ENCODE peak calls at places on chromosomes 1 and 21, in ten cellular contexts. W is body of pancreas, J is HCT116, D is testis, X is uterus, A is tibial nerve, E is heart left ventricle, M is suprapubic skin, O is A549, C is ovary. Q is an unnamed sample.

GRCh38 chr1:51945591-51945990 is 44.9 kb downstream of the RAB3B start:
- DNase-seq in W (no peak), J (no peak), D (no peak), X (no peak), A (no peak), E (no peak), M (no peak), O (no peak), C (no peak), Q (no peak)

GRCh38 chr1:5836776-5837440 is 155.3 kb downstream of the NPHP4 start:
- DNase-seq in W (peak), J (no peak), D (no peak), X (no peak), A (no peak), E (no peak), M (no peak), O (no peak), C (no peak), Q (no peak)

GRCh38 chr1:2547210-2548067 is 8.7 kb upstream of the TNFRSF14 start:
- DNase-seq in W (no peak), J (no peak), D (no peak), X (no peak), A (no peak), E (no peak), M (no peak), O (no peak), C (no peak), Q (no peak)

GRCh38 chr1:111475706-111476105 is 1.9 kb downstream of the C1orf162 start:
- DNase-seq in W (no peak), J (no peak), D (no peak), X (no peak), A (no peak), E (no peak), M (no peak), O (no peak), C (no peak), Q (no peak)

GRCh38 chr1:224781800-224782199 is 147.7 kb upstream of the DNAH14 start:
- DNase-seq in W (no peak), J (no peak), D (no peak), X (no peak), A (no peak), E (no peak), M (no peak), O (no peak), C (no peak), Q (no peak)

GRCh38 chr1:177926201-177926600 is 43.7 kb downstream of the SEC16B start:
- DNase-seq in W (no peak), J (no peak), D (no peak), X (no peak), A (no peak), E (no peak), M (no peak), O (no peak), C (no peak), Q (no peak)

GRCh38 chr1:11651017-11651416 is 3.2 kb downstream of the FBXO2 start:
- DNase-seq in W (no peak), J (no peak), D (no peak), X (no peak), A (no peak), E (no peak), M (no peak), O (no peak), C (no peak), Q (no peak)

GRCh38 chr1:230105754-230106625 is 39.0 kb downstream of the GALNT2 start:
- DNase-seq in W (peak), J (peak), D (no peak), X (no peak), A (no peak), E (no peak), M (no peak), O (peak), C (no peak), Q (no peak)

GRCh38 chr1:31487143-31487542 is 74.1 kb downstream of the SERINC2 start:
- DNase-seq in W (no peak), J (no peak), D (no peak), X (no peak), A (no peak), E (no peak), M (no peak), O (no peak), C (no peak), Q (no peak)

GRCh38 chr1:2612591-2613365 is 20.0 kb downstream of the MMEL1 start:
- DNase-seq in W (no peak), J (no peak), D (peak), X (no peak), A (no peak), E (no peak), M (peak), O (no peak), C (no peak), Q (no peak)

GRCh38 chr1:55234016-55234415 is 18.9 kb upstream of the USP24 start:
- DNase-seq in W (no peak), J (no peak), D (no peak), X (no peak), A (no peak), E (no peak), M (no peak), O (no peak), C (no peak), Q (no peak)

GRCh38 chr1:94543003-94543402 is 1.4 kb upstream of the F3 start:
- DNase-seq in W (no peak), J (no peak), D (no peak), X (no peak), A (no peak), E (no peak), M (no peak), O (no peak), C (no peak), Q (no peak)

GRCh38 chr1:43708006-43708412 is 673 bp downstream of the ST3GAL3 start:
- DNase-seq in W (no peak), J (no peak), D (peak), X (no peak), A (no peak), E (peak), M (no peak), O (no peak), C (no peak), Q (no peak)

GRCh38 chr1:6614019-6614952 is 755 bp downstream of the PHF13 start:
- DNase-seq in W (peak), J (no peak), D (peak), X (peak), A (no peak), E (peak), M (no peak), O (no peak), C (peak), Q (peak)

GRCh38 chr1:162596514-162597170 is 35.1 kb downstream of the UAP1 start:
- DNase-seq in W (no peak), J (no peak), D (no peak), X (no peak), A (no peak), E (no peak), M (no peak), O (no peak), C (no peak), Q (no peak)

GRCh38 chr1:158020877-158021630 is 27.6 kb downstream of the KIRREL1 start:
- DNase-seq in W (no peak), J (no peak), D (no peak), X (no peak), A (no peak), E (no peak), M (no peak), O (no peak), C (no peak), Q (no peak)

GRCh38 chr1:167935252-167936067 is 1.0 kb upstream of the DCAF6 start:
- DNase-seq in W (peak), J (no peak), D (peak), X (peak), A (no peak), E (peak), M (no peak), O (peak), C (peak), Q (peak)

GRCh38 chr1:153533689-153534201 is 2.0 kb downstream of the S100A6 start:
- DNase-seq in W (no peak), J (peak), D (no peak), X (peak), A (peak), E (no peak), M (no peak), O (peak), C (peak), Q (no peak)

GRCh38 chr21:18951291-18952038 is 547.9 kb upstream of the TMPRSS15 start:
- DNase-seq in W (no peak), J (no peak), D (peak), X (no peak), A (no peak), E (no peak), M (no peak), O (peak), C (no peak), Q (no peak)

GRCh38 chr1:27726173-27726793 is 522 bp downstream of the FAM76A start:
- DNase-seq in W (peak), J (peak), D (peak), X (peak), A (no peak), E (peak), M (peak), O (peak), C (peak), Q (peak)

GRCh38 chr1:31040038-31040437 is 25.5 kb downstream of the PUM1 start:
- DNase-seq in W (no peak), J (no peak), D (no peak), X (no peak), A (no peak), E (no peak), M (no peak), O (peak), C (no peak), Q (no peak)

GRCh38 chr1:219900201-219900600 is 28.2 kb downstream of the SLC30A10 start:
- DNase-seq in W (no peak), J (no peak), D (no peak), X (no peak), A (no peak), E (no peak), M (no peak), O (no peak), C (no peak), Q (no peak)

GRCh38 chr1:10516925-10517676 is 42.4 kb downstream of the PEX14 start:
- DNase-seq in W (no peak), J (no peak), D (no peak), X (no peak), A (no peak), E (no peak), M (no peak), O (no peak), C (no peak), Q (no peak)

GRCh38 chr1:182460550-182460951 is 10.6 kb downstream of the RGSL1 start:
- DNase-seq in W (no peak), J (no peak), D (no peak), X (no peak), A (no peak), E (no peak), M (no peak), O (no peak), C (no peak), Q (no peak)

GRCh38 chr1:40690919-40691537 is 476 bp upstream of the NFYC start:
- DNase-seq in W (no peak), J (no peak), D (no peak), X (no peak), A (no peak), E (no peak), M (no peak), O (no peak), C (no peak), Q (no peak)

GRCh38 chr1:176735201-176735600 is 272.2 kb downstream of the PAPPA2 start:
- DNase-seq in W (no peak), J (no peak), D (no peak), X (no peak), A (no peak), E (no peak), M (no peak), O (no peak), C (no peak), Q (no peak)

GRCh38 chr1:26703466-26703865 is 7.7 kb downstream of the ARID1A start:
- DNase-seq in W (no peak), J (no peak), D (no peak), X (no peak), A (no peak), E (no peak), M (no peak), O (no peak), C (no peak), Q (no peak)

GRCh38 chr1:26705788-26706237 is 10.0 kb downstream of the ARID1A start:
- DNase-seq in W (no peak), J (no peak), D (no peak), X (no peak), A (no peak), E (no peak), M (no peak), O (peak), C (no peak), Q (no peak)

GRCh38 chr1:26702680-26703038 is 6.8 kb downstream of the ARID1A start:
- DNase-seq in W (no peak), J (no peak), D (no peak), X (no peak), A (no peak), E (no peak), M (no peak), O (no peak), C (no peak), Q (no peak)

GRCh38 chr1:26704629-26705028 is 8.8 kb downstream of the ARID1A start:
- DNase-seq in W (no peak), J (no peak), D (no peak), X (no peak), A (no peak), E (no peak), M (no peak), O (no peak), C (no peak), Q (no peak)

GRCh38 chr1:26706315-26706714 is 10.5 kb downstream of the ARID1A start:
- DNase-seq in W (no peak), J (no peak), D (peak), X (no peak), A (no peak), E (no peak), M (no peak), O (peak), C (peak), Q (peak)
- TF ChIP-seq CTCF in W (no peak), J (no peak), D (no peak), X (no peak), A (no peak), E (no peak), M (no peak), O (no peak), C (no peak), Q (no peak)

DNA sequence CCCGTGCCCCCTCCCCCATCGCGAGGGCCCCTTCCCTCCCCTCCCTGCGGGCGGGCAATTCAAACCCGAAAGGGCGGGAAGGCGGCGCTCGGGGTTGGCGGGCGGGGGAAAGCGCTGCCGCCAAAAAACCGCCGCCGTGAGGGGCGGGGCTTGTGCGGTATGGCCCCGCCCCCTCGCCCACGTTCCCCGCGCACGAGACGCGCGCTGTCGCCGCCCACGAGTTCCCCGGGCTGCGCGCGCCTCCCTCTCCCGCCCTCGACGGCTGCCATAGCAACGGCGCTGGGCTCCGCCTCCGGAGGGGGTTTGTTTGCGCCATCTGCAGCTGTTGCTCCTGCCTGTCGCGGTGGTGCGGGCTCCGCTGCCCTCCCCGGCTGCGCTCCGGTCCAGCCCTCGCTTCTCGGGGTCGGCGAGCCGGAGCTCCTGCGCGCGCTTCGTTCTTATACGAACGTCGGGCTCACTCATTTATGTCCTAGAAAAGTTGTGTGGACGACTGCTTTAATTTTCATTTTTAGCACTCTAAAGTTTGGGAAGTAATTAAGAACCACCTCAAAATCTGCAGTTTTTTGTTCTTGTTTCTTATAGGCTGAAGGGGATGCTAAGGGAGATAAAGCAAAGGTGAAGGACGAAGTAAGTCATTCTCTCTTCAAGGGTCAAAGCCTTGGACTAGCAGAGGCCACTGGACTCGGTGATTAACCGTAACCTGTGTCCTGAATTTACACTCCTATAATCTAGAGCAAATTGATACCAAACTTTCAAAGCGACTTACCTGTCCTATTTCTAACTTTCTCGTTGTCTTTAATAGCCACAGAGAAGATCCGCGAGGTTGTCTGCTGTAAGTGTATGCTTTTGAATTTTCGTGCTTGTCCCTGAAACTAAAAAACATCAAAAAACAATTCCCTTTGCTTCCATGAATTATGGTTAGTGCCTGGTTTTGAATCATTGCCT is 933 bp downstream of the HMGN2 start:
- DNase-seq in W (peak), J (peak), D (peak), X (peak), A (peak), E (peak), M (peak), O (peak), C (peak), Q (peak)
- TF ChIP-seq POLR2A in W (no peak), J (peak), D (peak), X (peak), A (peak), E (no peak), M (peak), O (no peak), C (peak), Q (peak)

GRCh38 chr1:186375929-186376330 is 292 bp downstream of the ODR4 start:
- DNase-seq in W (no peak), J (no peak), D (no peak), X (no peak), A (no peak), E (no peak), M (no peak), O (no peak), C (no peak), Q (no peak)
- H3K4me3 ChIP-seq in W (peak), J (peak), D (peak), X (peak), A (peak), E (peak), M (peak), O (peak), C (peak), Q (peak)

DNA sequence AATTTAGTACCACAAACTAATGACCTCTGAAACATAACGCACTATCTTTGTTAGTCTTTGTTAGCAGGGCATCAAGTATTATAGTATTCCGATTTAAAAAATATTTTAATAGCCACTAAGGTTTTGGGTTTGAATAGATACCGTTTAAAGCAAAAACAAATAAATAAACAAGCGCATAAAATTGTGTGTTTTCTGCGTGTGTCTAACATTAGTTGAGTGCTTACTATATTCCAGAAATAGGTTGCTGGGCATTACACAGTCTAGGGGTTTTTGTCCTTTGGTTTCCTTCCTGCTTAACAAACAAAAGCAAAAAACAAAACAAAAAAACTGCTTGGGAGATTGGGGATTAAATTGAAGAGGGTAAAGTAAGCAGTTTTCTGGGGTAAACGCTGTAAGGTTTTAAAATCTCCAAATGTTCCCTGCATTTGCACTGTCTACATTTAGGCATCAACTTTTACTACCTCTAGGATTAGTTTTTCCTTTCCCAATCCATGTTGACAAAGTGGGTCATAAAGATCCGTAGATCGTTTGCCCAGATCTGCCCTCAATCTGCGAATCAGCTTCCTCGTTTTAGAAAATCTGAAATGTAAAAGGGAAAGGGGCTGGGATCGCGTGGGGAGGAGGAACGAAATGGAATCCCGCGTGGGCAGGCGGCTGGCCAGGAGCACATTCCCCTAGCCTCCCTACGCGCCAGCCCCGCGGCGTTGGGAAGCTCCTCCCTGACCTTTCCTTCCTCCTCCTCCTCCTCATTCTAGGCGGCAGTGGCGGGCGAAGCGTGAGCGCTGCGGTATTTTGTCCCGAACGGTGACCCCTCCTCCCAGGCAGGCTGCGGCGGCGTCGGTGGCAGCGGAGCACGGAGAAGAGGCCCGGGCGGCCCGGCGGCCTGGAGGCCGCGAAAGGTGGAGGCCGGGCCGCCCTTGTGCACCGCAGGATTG is at the start of gene KCTD3:
- DNase-seq in W (peak), J (no peak), D (peak), X (peak), A (peak), E (peak), M (peak), O (peak), C (peak), Q (peak)
- TF ChIP-seq CTCF in W (peak), J (no peak), D (no peak), X (no peak), A (no peak), E (no peak), M (no peak), O (no peak), C (no peak), Q (no peak)